ENCODE peak calls at places on chromosomes 16 and 17, in nine cellular contexts. Z is progenitor cell of endocrine pancreas; X is activated CD4-positive, alpha-beta T cell treated with anti-CD3 and anti-CD28 coated beads, Interleukin-2, amount 50 U/mL, for 4 hours; R is activated CD4-positive, CD25-positive, alpha-beta regulatory T cell; D is ELR; Y is adipocyte; T is neural progenitor cell; Q is dorsolateral prefrontal cortex; H is left lung. N is an unnamed sample.

GRCh38 chr17:4476017-4476416 is 22.7 kb upstream of the SPNS2 start:
- DNase-seq in Y (no peak), Z (no peak), Q (no peak), D (no peak), R (no peak), T (no peak), H (no peak), X (no peak), N (no peak)

GRCh38 chr16:66081967-66082366 is 284.5 kb upstream of the CDH5 start:
- DNase-seq in H (no peak), Z (no peak), X (no peak), T (no peak), Q (no peak), D (peak; percentile 67), R (no peak), Y (peak; percentile 55), N (no peak)

GRCh38 chr17:54455251-54455868 is 445.3 kb upstream of the TOM1L1 start:
- DNase-seq in Z (no peak), D (peak; percentile 7), R (no peak), X (no peak), T (no peak), Y (no peak), H (no peak), Q (no peak), N (no peak)

GRCh38 chr17:77186141-77186604 is 45.4 kb downstream of the SEC14L1 start:
- DNase-seq in T (no peak), Q (no peak), Y (no peak), Z (no peak), D (no peak), X (no peak), H (no peak), R (no peak), N (no peak)

GRCh38 chr16:54651440-54651839 is 279.2 kb upstream of the IRX5 start:
- DNase-seq in T (peak; percentile 93), Z (no peak), Q (no peak), H (no peak), Y (no peak), X (no peak), D (no peak), R (no peak), N (no peak)

GRCh38 chr16:87841608-87842208 is 27.6 kb downstream of the SLC7A5 start:
- DNase-seq in T (no peak), Y (no peak), X (no peak), H (no peak), D (no peak), R (no peak), Z (no peak), Q (no peak), N (no peak)

GRCh38 chr17:47267354-47267828 is 13.8 kb downstream of the ITGB3 start:
- DNase-seq in Y (peak; percentile 62), Z (no peak), R (no peak), Q (no peak), D (peak; percentile 98), T (no peak), X (no peak), H (no peak), N (no peak)

GRCh38 chr16:87303431-87303930 is 13.7 kb downstream of the C16orf95 start:
- DNase-seq in R (no peak), Y (no peak), Q (no peak), Z (no peak), H (peak; percentile 75), T (no peak), X (no peak), D (peak; percentile 34), N (no peak)

GRCh38 chr16:17803625-17804410 is 333.1 kb upstream of the XYLT1 start:
- DNase-seq in R (no peak), X (no peak), D (peak; percentile 74), Z (no peak), Q (no peak), T (no peak), Y (no peak), H (no peak), N (no peak)

GRCh38 chr16:71426069-71426879 is 15.6 kb downstream of the TLE7 start:
- DNase-seq in X (no peak), Z (peak; percentile 80), H (peak; percentile 81), D (peak; percentile 94), R (no peak), Q (no peak), Y (peak; percentile 40), T (peak; percentile 88), N (no peak)

GRCh38 chr17:37505333-37505732 is 15.6 kb downstream of the DUSP14 start:
- DNase-seq in D (no peak), Y (no peak), Z (no peak), X (no peak), Q (no peak), H (no peak), R (no peak), T (no peak), N (no peak)

GRCh38 chr17:58284613-58285421 is 4.1 kb upstream of the MPO start:
- DNase-seq in Q (no peak), X (no peak), H (no peak), D (no peak), T (peak; percentile 47), Y (no peak), Z (no peak), R (no peak), N (no peak)

GRCh38 chr17:80539022-80539421 is 5.6 kb upstream of the RPTOR start:
- DNase-seq in X (no peak), T (peak; percentile 45), D (peak; percentile 34), Z (no peak), Q (no peak), H (no peak), R (no peak), Y (no peak), N (no peak)

GRCh38 chr16:50133214-50133613 is 19.9 kb upstream of the TENT4B start:
- DNase-seq in H (no peak), D (no peak), T (no peak), R (no peak), Y (no peak), X (no peak), Z (no peak), Q (no peak), N (no peak)

GRCh38 chr17:28446716-28447395 is 26.6 kb upstream of the SLC13A2 start:
- DNase-seq in Q (no peak), T (no peak), Y (no peak), D (no peak), Z (no peak), R (no peak), X (no peak), H (no peak), N (no peak)

GRCh38 chr16:84141143-84141670 is 3.8 kb downstream of the HSDL1 start:
- DNase-seq in Q (no peak), Z (no peak), D (no peak), R (no peak), Y (no peak), X (peak; percentile 7), T (no peak), H (no peak), N (no peak)

GRCh38 chr16:65119905-65120341 is 1.9 kb downstream of the CDH11 start:
- DNase-seq in Q (peak; percentile 55), D (peak; percentile 7), R (no peak), T (peak; percentile 62), Y (peak; percentile 87), H (no peak), Z (no peak), X (no peak), N (no peak)

GRCh38 chr17:65287040-65287439 is 149.9 kb downstream of the RGS9 start:
- DNase-seq in X (no peak), T (no peak), R (no peak), Y (peak; percentile 26), Q (no peak), Z (no peak), D (peak; percentile 33), H (no peak), N (no peak)

GRCh38 chr17:50558955-50559614 is 1.4 kb upstream of the CACNA1G start:
- DNase-seq in Q (no peak), H (peak; percentile 81), Y (no peak), R (no peak), Z (no peak), X (no peak), T (peak; percentile 86), D (no peak), N (no peak)

GRCh38 chr16:51155199-51155607 is 4.1 kb upstream of the SALL1 start:
- DNase-seq in Y (no peak), T (peak; percentile 79), R (no peak), D (no peak), H (no peak), X (no peak), Z (no peak), Q (no peak), N (no peak)

GRCh38 chr17:82959242-82959930 is 119.6 kb upstream of the ZNF750 start:
- DNase-seq in R (no peak), Q (no peak), D (no peak), X (no peak), Z (no peak), H (peak; percentile 68), Y (no peak), T (no peak), N (no peak)